ENCODE peak calls at places on chromosomes 4 and X, in eight cellular contexts. N is suprapubic skin, G is upper lobe of right lung, F is lower lobe of right lung, W is BJ, P is A549, J is tibial nerve, M is endothelial cell. T is an unnamed sample.

GRCh38 chr4:22356996-22357596 is 158.8 kb downstream of the ADGRA3 start:
- DNase-seq in N (no peak), G (no peak), F (no peak), W (no peak), P (no peak), J (no peak), M (no peak), T (no peak)

GRCh38 chr4:71906096-71906495 is 122.2 kb upstream of the GC start:
- DNase-seq in N (no peak), G (no peak), F (no peak), W (no peak), P (no peak), J (no peak), M (no peak), T (no peak)

GRCh38 chr4:124941267-124941666 is 228.7 kb upstream of the ANKRD50 start:
- DNase-seq in N (no peak), G (no peak), F (no peak), W (no peak), P (no peak), J (no peak), M (no peak), T (no peak)

GRCh38 chrX:145727476-145727875 is 90.2 kb upstream of the SLITRK2 start:
- DNase-seq in N (no peak), G (no peak), F (no peak), W (no peak), P (no peak), J (no peak), M (no peak), T (no peak)

GRCh38 chrX:134908235-134908834 is 82.5 kb upstream of the SMIM10 start:
- DNase-seq in N (no peak), G (no peak), F (no peak), W (no peak), P (no peak), J (no peak), M (no peak), T (no peak)

GRCh38 chrX:100687128-100687527 is 43.1 kb downstream of the SRPX2 start:
- DNase-seq in N (no peak), G (no peak), F (no peak), W (no peak), P (no peak), J (no peak), M (no peak), T (no peak)

GRCh38 chrX:74272230-74272629 is 31.8 kb upstream of the ZCCHC13 start:
- DNase-seq in N (no peak), G (no peak), F (no peak), W (no peak), P (no peak), J (no peak), M (no peak), T (no peak)

GRCh38 chr4:14924080-14924916 is 78.0 kb upstream of the CPEB2 start:
- DNase-seq in N (no peak), G (no peak), F (no peak), W (no peak), P (no peak), J (no peak), M (no peak), T (no peak)

GRCh38 chrX:2479420-2479780 is 21.4 kb downstream of the DHRSX start:
- DNase-seq in N (no peak), G (no peak), F (no peak), W (no peak), P (no peak), J (no peak), M (no peak), T (no peak)

GRCh38 chr4:160319221-160319867 is 1216.5 kb downstream of the RAPGEF2 start:
- DNase-seq in N (no peak), G (no peak), F (no peak), W (no peak), P (peak; percentile 73), J (no peak), M (no peak), T (no peak)

GRCh38 chr4:123477804-123478209 is 81.2 kb downstream of the SPRY1 start:
- DNase-seq in N (no peak), G (no peak), F (no peak), W (no peak), P (no peak), J (peak; percentile 16), M (peak; percentile 36), T (no peak)

GRCh38 chrX:15298201-15298600 is 17.2 kb downstream of the ASB11 start:
- DNase-seq in N (no peak), G (no peak), F (no peak), W (no peak), P (no peak), J (no peak), M (no peak), T (no peak)

GRCh38 chr4:124275-125081 is at the start of gene ZNF718:
- DNase-seq in N (peak; percentile 96), G (peak; percentile 94), F (peak; percentile 93), W (peak; percentile 80), P (peak; percentile 89), J (peak; percentile 97), M (peak; percentile 92), T (peak; percentile 93)

GRCh38 chrX:14591976-14592375 is 62.6 kb downstream of the GLRA2 start:
- DNase-seq in N (no peak), G (no peak), F (no peak), W (no peak), P (no peak), J (no peak), M (no peak), T (no peak)

GRCh38 chrX:23788521-23788920 is 5.5 kb downstream of the SAT1 start:
- DNase-seq in N (no peak), G (no peak), F (no peak), W (no peak), P (no peak), J (no peak), M (no peak), T (no peak)

GRCh38 chr4:82043081-82043808 is 330.5 kb downstream of the HNRNPD start:
- DNase-seq in N (no peak), G (peak; percentile 66), F (no peak), W (no peak), P (no peak), J (no peak), M (peak; percentile 8), T (peak; percentile 21)

GRCh38 chrX:107442914-107443527 is 6.4 kb upstream of the FRMPD3 start:
- DNase-seq in N (no peak), G (no peak), F (no peak), W (no peak), P (no peak), J (no peak), M (no peak), T (no peak)

GRCh38 chrX:118884552-118885138 is 61.0 kb downstream of the ZCCHC12 start:
- DNase-seq in N (no peak), G (no peak), F (no peak), W (no peak), P (no peak), J (no peak), M (no peak), T (no peak)

GRCh38 chr4:184792950-184793555 is 32.7 kb downstream of the ACSL1 start:
- DNase-seq in N (no peak), G (no peak), F (peak; percentile 51), W (peak; percentile 79), P (no peak), J (no peak), M (no peak), T (no peak)

GRCh38 chrX:40434947-40435346 is 145.8 kb upstream of the ATP6AP2 start:
- DNase-seq in N (no peak), G (no peak), F (no peak), W (no peak), P (no peak), J (peak; percentile 5), M (no peak), T (peak; percentile 77)

GRCh38 chrX:55867254-55867653 is 149.7 kb downstream of the RRAGB start:
- DNase-seq in N (no peak), G (no peak), F (no peak), W (no peak), P (no peak), J (no peak), M (no peak), T (no peak)

GRCh38 chrX:318739-319578 is at the start of gene GTPBP6:
- DNase-seq in N (peak; percentile 100), G (peak; percentile 99), F (peak; percentile 100), W (peak; percentile 98), P (peak; percentile 98), J (peak; percentile 99), M (peak; percentile 97), T (peak; percentile 98)
- TF ChIP-seq CTCF in N (no peak), G (peak; percentile 29), F (peak; percentile 35), W (peak; percentile 42), P (no peak), J (peak; percentile 28), M (no peak), T (no peak)

DNA sequence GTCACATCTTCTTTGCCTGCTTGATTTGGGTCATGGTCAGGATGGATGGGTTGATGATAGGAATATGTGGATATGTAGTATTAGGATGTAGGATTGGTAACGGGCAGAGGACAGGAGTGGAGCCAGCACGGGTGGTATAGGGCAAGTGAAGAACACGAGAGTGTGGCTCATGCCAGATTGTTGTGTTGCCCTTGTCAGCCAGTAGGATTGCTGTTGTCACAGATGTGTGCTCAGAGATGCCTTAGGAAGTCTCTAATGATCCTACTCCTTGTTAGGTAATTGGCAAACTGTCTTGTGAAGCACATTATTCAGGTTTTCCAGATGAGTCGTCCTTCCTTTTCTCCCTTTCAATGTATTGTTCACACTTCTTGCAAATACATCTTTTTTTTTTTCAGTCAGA is 5.5 kb downstream of the ATP10D start:
- DNase-seq in N (no peak), G (no peak), F (no peak), W (no peak), P (peak; percentile 9), J (no peak), M (peak; percentile 8), T (peak; percentile 27)
- TF ChIP-seq CTCF in N (peak; percentile 36), G (peak; percentile 31), F (peak; percentile 21), W (peak; percentile 42), P (no peak), J (peak; percentile 13), M (peak; percentile 56), T (peak; percentile 68)

DNA sequence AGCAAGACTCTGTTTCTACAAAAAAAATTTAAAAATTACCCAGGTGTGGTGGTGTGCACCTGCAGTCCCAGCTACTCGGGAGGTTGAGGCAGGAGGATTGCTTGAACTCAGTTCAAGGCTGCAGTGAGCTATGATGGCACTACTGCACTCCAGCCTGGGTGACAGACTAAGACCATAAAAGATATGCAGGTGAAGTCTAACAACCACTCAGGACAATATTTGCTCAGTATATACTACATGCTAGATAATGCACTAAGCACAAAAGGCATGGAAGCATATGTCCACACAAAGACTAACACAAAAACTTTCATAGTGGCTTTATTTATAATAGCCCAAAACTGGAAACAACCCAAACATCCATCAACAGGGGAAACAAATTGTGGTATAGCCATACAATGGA is 57.7 kb upstream of the TXK start:
- DNase-seq in N (no peak), G (no peak), F (no peak), W (no peak), P (no peak), J (no peak), M (no peak), T (no peak)
- TF ChIP-seq CTCF in N (no peak), G (no peak), F (no peak), W (no peak), P (no peak), J (no peak), M (no peak), T (no peak)

DNA sequence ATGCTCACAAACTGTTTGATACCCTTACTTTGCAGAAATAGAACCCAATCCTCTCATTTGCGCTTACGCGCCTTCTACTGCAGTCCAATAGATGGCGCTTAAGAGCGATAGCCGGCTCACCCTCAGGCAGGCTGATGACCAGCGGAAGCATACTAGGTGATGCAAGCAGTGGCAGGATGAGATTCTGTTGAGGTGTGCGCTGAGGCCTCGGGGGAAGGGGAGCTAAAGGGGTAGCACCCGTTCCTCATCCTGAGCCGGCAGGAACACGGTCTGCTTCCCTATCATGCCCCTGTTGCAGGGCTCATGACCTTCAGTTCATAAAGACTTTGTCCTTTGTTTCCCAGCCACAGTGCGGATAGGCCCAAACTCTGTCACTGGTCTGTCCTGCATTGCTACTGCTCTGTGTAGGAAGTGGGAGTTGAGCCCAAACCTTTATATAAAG is 628.9 kb downstream of the TLL1 start:
- DNase-seq in N (no peak), G (no peak), F (no peak), W (no peak), P (peak; percentile 18), J (no peak), M (peak; percentile 43), T (peak; percentile 65)
- TF ChIP-seq CTCF in N (no peak), G (peak; percentile 42), F (peak; percentile 27), W (no peak), P (peak; percentile 29), J (no peak), M (no peak), T (peak; percentile 63)